ENCODE peak calls at places on chromosomes 1 and 21, in seven cellular contexts. One of them, this sample, is unnamed.

GRCh38 chr1:3105167-3105863 is 36.3 kb downstream of the PRDM16 start:
- DNase-seq in psoas muscle: no peak
- DNase-seq in right atrium auricular region: no peak
- DNase-seq in A673: no peak
- DNase-seq in cardiac muscle cell: peak
- DNase-seq in PC-9: no peak
- DNase-seq in OCI-LY7: no peak
- DNase-seq in this sample: no peak

GRCh38 chr21:14589855-14590563 is 43.9 kb upstream of the SAMSN1 start:
- DNase-seq in PC-9: no peak
- DNase-seq in OCI-LY7: peak
- DNase-seq in right atrium auricular region: no peak
- DNase-seq in cardiac muscle cell: no peak
- DNase-seq in A673: no peak
- DNase-seq in psoas muscle: no peak
- DNase-seq in this sample: no peak

GRCh38 chr1:197787056-197787455 is 11.8 kb upstream of the DENND1B start:
- DNase-seq in cardiac muscle cell: no peak
- DNase-seq in right atrium auricular region: no peak
- DNase-seq in A673: no peak
- DNase-seq in PC-9: no peak
- DNase-seq in psoas muscle: no peak
- DNase-seq in OCI-LY7: no peak
- DNase-seq in this sample: peak

GRCh38 chr1:84687703-84688460 is 2.4 kb downstream of the SSX2IP start:
- DNase-seq in right atrium auricular region: no peak
- DNase-seq in PC-9: no peak
- DNase-seq in cardiac muscle cell: no peak
- DNase-seq in psoas muscle: no peak
- DNase-seq in OCI-LY7: peak
- DNase-seq in A673: no peak
- DNase-seq in this sample: no peak

GRCh38 chr1:175822575-175822974 is 79.2 kb upstream of the TNR start:
- DNase-seq in right atrium auricular region: no peak
- DNase-seq in cardiac muscle cell: no peak
- DNase-seq in A673: no peak
- DNase-seq in OCI-LY7: no peak
- DNase-seq in PC-9: no peak
- DNase-seq in psoas muscle: no peak
- DNase-seq in this sample: no peak

GRCh38 chr1:86466986-86467385 is 1.7 kb upstream of the CLCA1 start:
- DNase-seq in right atrium auricular region: no peak
- DNase-seq in PC-9: no peak
- DNase-seq in A673: no peak
- DNase-seq in cardiac muscle cell: no peak
- DNase-seq in psoas muscle: no peak
- DNase-seq in OCI-LY7: no peak
- DNase-seq in this sample: no peak

GRCh38 chr1:161217831-161218230 is 2.7 kb downstream of the FCER1G start:
- DNase-seq in OCI-LY7: no peak
- DNase-seq in PC-9: no peak
- DNase-seq in A673: no peak
- DNase-seq in psoas muscle: no peak
- DNase-seq in right atrium auricular region: no peak
- DNase-seq in cardiac muscle cell: no peak
- DNase-seq in this sample: no peak

GRCh38 chr1:173095632-173096031 is 44.9 kb upstream of the TNFSF18 start:
- DNase-seq in psoas muscle: no peak
- DNase-seq in PC-9: no peak
- DNase-seq in right atrium auricular region: no peak
- DNase-seq in cardiac muscle cell: no peak
- DNase-seq in OCI-LY7: no peak
- DNase-seq in A673: no peak
- DNase-seq in this sample: peak

GRCh38 chr21:16071082-16071481 is 341.3 kb downstream of the USP25 start:
- DNase-seq in cardiac muscle cell: no peak
- DNase-seq in A673: peak
- DNase-seq in PC-9: no peak
- DNase-seq in right atrium auricular region: no peak
- DNase-seq in psoas muscle: peak
- DNase-seq in OCI-LY7: no peak
- DNase-seq in this sample: no peak

GRCh38 chr1:228060458-228061190 is 21.9 kb upstream of the ARF1 start:
- DNase-seq in right atrium auricular region: no peak
- DNase-seq in A673: no peak
- DNase-seq in cardiac muscle cell: no peak
- DNase-seq in OCI-LY7: no peak
- DNase-seq in PC-9: peak
- DNase-seq in psoas muscle: no peak
- DNase-seq in this sample: no peak

GRCh38 chr1:18297896-18298648 is 182.7 kb upstream of the KLHDC7A start:
- DNase-seq in right atrium auricular region: no peak
- DNase-seq in OCI-LY7: no peak
- DNase-seq in PC-9: no peak
- DNase-seq in cardiac muscle cell: no peak
- DNase-seq in A673: no peak
- DNase-seq in psoas muscle: no peak
- DNase-seq in this sample: no peak

GRCh38 chr1:231419147-231419546 is 2.9 kb downstream of the EGLN1 start:
- DNase-seq in psoas muscle: no peak
- DNase-seq in A673: no peak
- DNase-seq in cardiac muscle cell: no peak
- DNase-seq in PC-9: no peak
- DNase-seq in right atrium auricular region: no peak
- DNase-seq in OCI-LY7: peak
- DNase-seq in this sample: no peak

GRCh38 chr1:220067246-220068204 is 21.2 kb upstream of the EPRS1 start:
- DNase-seq in OCI-LY7: no peak
- DNase-seq in psoas muscle: no peak
- DNase-seq in PC-9: no peak
- DNase-seq in cardiac muscle cell: no peak
- DNase-seq in right atrium auricular region: no peak
- DNase-seq in A673: no peak
- DNase-seq in this sample: no peak

GRCh38 chr1:168234846-168235547 is 9.2 kb downstream of the SFT2D2 start:
- DNase-seq in right atrium auricular region: no peak
- DNase-seq in OCI-LY7: peak
- DNase-seq in PC-9: no peak
- DNase-seq in A673: peak
- DNase-seq in cardiac muscle cell: peak
- DNase-seq in psoas muscle: no peak
- DNase-seq in this sample: no peak

GRCh38 chr1:64098856-64099606 is 104.4 kb upstream of the UBE2U start:
- DNase-seq in PC-9: no peak
- DNase-seq in psoas muscle: no peak
- DNase-seq in right atrium auricular region: no peak
- DNase-seq in cardiac muscle cell: no peak
- DNase-seq in A673: no peak
- DNase-seq in OCI-LY7: no peak
- DNase-seq in this sample: no peak

GRCh38 chr1:17662296-17662695 is 92.8 kb upstream of the ACTL8 start:
- DNase-seq in right atrium auricular region: no peak
- DNase-seq in psoas muscle: no peak
- DNase-seq in OCI-LY7: no peak
- DNase-seq in PC-9: no peak
- DNase-seq in cardiac muscle cell: no peak
- DNase-seq in A673: no peak
- DNase-seq in this sample: no peak

GRCh38 chr1:47722909-47723580 is 274.1 kb downstream of the TRABD2B start:
- DNase-seq in right atrium auricular region: no peak
- DNase-seq in A673: no peak
- DNase-seq in cardiac muscle cell: no peak
- DNase-seq in OCI-LY7: no peak
- DNase-seq in PC-9: no peak
- DNase-seq in psoas muscle: no peak
- DNase-seq in this sample: no peak

GRCh38 chr1:42657981-42658879 is at the start of gene PPIH:
- DNase-seq in right atrium auricular region: peak
- DNase-seq in PC-9: peak
- DNase-seq in A673: peak
- DNase-seq in psoas muscle: peak
- DNase-seq in OCI-LY7: peak
- DNase-seq in cardiac muscle cell: peak
- DNase-seq in this sample: peak

GRCh38 chr1:205920159-205920558 is 23.1 kb downstream of the SLC26A9 start:
- DNase-seq in OCI-LY7: no peak
- DNase-seq in psoas muscle: peak
- DNase-seq in right atrium auricular region: peak
- DNase-seq in cardiac muscle cell: peak
- DNase-seq in PC-9: no peak
- DNase-seq in A673: no peak
- DNase-seq in this sample: no peak

GRCh38 chr1:218673170-218673569 is 328.0 kb downstream of the TGFB2 start:
- DNase-seq in right atrium auricular region: no peak
- DNase-seq in psoas muscle: no peak
- DNase-seq in OCI-LY7: no peak
- DNase-seq in A673: no peak
- DNase-seq in cardiac muscle cell: no peak
- DNase-seq in PC-9: no peak
- DNase-seq in this sample: no peak
- H3K27ac ChIP-seq in right atrium auricular region: no peak
- H3K27ac ChIP-seq in psoas muscle: no peak
- H3K27ac ChIP-seq in OCI-LY7: no peak
- H3K27ac ChIP-seq in A673: no peak
- H3K27ac ChIP-seq in cardiac muscle cell: peak
- H3K27ac ChIP-seq in PC-9: no peak
- H3K27ac ChIP-seq in this sample: no peak

DNA sequence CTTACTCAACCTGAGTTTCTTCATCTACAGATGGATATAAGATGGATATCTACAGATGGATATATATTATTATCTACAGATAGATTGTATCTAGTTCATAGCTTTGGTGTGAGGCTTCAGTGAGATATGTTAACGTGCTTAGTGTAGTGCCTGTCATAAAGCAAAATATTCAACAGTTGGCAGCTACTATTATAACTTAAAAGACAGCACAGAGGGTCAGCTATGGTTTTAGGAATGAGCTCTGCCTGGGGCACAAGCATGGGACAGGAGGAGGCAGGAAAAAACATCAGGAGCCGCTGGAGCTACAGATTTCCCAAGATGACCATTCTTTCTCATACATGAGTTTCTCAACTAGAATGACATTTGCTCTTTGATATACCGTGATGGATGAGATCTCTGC is 1.3 kb upstream of the CYB5R1 start:
- DNase-seq in A673: no peak
- DNase-seq in OCI-LY7: no peak
- DNase-seq in right atrium auricular region: no peak
- DNase-seq in cardiac muscle cell: no peak
- DNase-seq in psoas muscle: no peak
- DNase-seq in PC-9: no peak
- DNase-seq in this sample: no peak
- H3K27ac ChIP-seq in A673: no peak
- H3K27ac ChIP-seq in OCI-LY7: peak
- H3K27ac ChIP-seq in right atrium auricular region: peak
- H3K27ac ChIP-seq in cardiac muscle cell: no peak
- H3K27ac ChIP-seq in psoas muscle: peak
- H3K27ac ChIP-seq in PC-9: no peak
- H3K27ac ChIP-seq in this sample: peak

DNA sequence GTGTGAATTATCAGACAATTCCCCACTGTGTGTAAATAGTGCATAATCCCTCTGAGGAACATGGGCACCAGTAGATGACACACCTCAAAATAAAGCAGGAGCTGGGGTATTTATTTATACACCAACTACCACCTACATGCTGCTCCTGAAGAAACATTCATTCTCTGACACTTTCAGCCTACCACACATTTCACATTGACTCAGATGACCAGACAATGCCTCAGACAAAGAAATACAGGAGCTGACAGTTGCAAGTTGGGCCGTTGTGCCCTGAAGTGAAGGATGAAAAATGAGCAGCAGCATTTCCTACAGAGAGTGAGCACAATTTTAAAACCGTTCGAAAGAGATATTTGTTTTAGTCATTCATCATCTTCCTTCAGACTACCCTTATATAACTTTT is 63.2 kb downstream of the RGS2 start:
- DNase-seq in OCI-LY7: no peak
- DNase-seq in cardiac muscle cell: no peak
- DNase-seq in psoas muscle: no peak
- DNase-seq in A673: no peak
- DNase-seq in right atrium auricular region: no peak
- DNase-seq in PC-9: no peak
- DNase-seq in this sample: no peak
- H3K27ac ChIP-seq in OCI-LY7: no peak
- H3K27ac ChIP-seq in cardiac muscle cell: no peak
- H3K27ac ChIP-seq in psoas muscle: no peak
- H3K27ac ChIP-seq in A673: no peak
- H3K27ac ChIP-seq in right atrium auricular region: no peak
- H3K27ac ChIP-seq in PC-9: no peak
- H3K27ac ChIP-seq in this sample: no peak

GRCh38 chr1:208203127-208203847 is 40.9 kb downstream of the PLXNA2 start:
- DNase-seq in cardiac muscle cell: no peak
- DNase-seq in OCI-LY7: no peak
- DNase-seq in right atrium auricular region: no peak
- DNase-seq in PC-9: peak
- DNase-seq in psoas muscle: peak
- DNase-seq in A673: peak
- DNase-seq in this sample: no peak

GRCh38 chr1:208206092-208206698 is 38.0 kb downstream of the PLXNA2 start:
- DNase-seq in A673: no peak
- DNase-seq in cardiac muscle cell: no peak
- DNase-seq in PC-9: no peak
- DNase-seq in OCI-LY7: no peak
- DNase-seq in right atrium auricular region: no peak
- DNase-seq in psoas muscle: no peak
- DNase-seq in this sample: no peak

GRCh38 chr1:208203848-208204609 is 40.2 kb downstream of the PLXNA2 start:
- DNase-seq in psoas muscle: no peak
- DNase-seq in A673: peak
- DNase-seq in OCI-LY7: no peak
- DNase-seq in cardiac muscle cell: no peak
- DNase-seq in right atrium auricular region: no peak
- DNase-seq in PC-9: no peak
- DNase-seq in this sample: no peak

GRCh38 chr1:208204779-208205178 is 39.4 kb downstream of the PLXNA2 start:
- DNase-seq in psoas muscle: no peak
- DNase-seq in right atrium auricular region: no peak
- DNase-seq in cardiac muscle cell: no peak
- DNase-seq in PC-9: no peak
- DNase-seq in OCI-LY7: peak
- DNase-seq in A673: no peak
- DNase-seq in this sample: no peak

DNA sequence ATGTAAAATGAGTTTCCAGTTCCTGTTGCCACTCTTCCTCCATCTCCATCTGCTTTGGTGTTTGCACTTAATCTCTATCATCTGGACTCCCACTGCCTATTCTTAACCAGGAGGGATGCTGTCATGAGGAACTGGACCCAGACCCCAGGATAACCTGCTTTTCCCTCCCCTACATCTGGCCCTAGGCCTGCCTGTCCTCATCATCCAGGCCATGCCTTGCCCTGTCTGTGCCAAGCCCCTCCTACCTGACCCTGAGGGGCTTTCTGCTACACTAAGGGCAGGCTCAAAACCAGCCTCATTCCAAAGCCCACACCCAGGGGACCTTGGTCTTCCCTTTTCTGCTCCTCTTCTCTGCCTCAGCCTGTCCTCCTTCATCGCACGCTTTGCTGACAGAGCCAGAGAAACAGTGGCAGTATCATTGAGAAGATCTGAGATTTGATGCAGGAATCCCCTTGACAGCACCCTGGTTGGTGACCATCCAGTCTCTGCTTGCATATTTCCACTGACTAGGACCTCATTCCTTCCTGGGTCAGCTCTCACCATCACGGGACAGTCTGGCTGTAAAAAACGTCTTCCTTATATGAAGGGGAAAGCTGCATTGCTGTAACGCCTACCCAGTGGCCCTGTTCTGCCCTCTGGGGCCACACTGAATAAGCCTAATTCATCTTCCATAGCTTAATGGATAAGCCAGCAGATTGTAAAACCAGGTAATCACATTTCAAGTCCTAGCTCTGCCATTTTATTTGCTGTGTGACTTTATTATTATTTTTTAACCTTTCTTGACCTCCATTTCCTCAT is 38.8 kb downstream of the PLXNA2 start:
- DNase-seq in psoas muscle: no peak
- DNase-seq in A673: no peak
- DNase-seq in cardiac muscle cell: no peak
- DNase-seq in OCI-LY7: no peak
- DNase-seq in PC-9: no peak
- DNase-seq in right atrium auricular region: no peak
- DNase-seq in this sample: no peak
- H3K27ac ChIP-seq in psoas muscle: peak
- H3K27ac ChIP-seq in A673: no peak
- H3K27ac ChIP-seq in cardiac muscle cell: no peak
- H3K27ac ChIP-seq in OCI-LY7: no peak
- H3K27ac ChIP-seq in PC-9: no peak
- H3K27ac ChIP-seq in right atrium auricular region: peak
- H3K27ac ChIP-seq in this sample: no peak

This sample was measured in epithelial cell of prostate.